ENCODE peak calls at places on chromosomes 12 and 14, in four cellular contexts. J is GM23248, W is PC-3, M is SK-N-SH. U is an unnamed sample.

GRCh38 chr12:5480218-5480952 is 48.5 kb downstream of the NTF3 start:
- DNase-seq in J (peak), W (no peak), M (no peak), U (no peak)

GRCh38 chr12:19382111-19382526 is 57.2 kb upstream of the AEBP2 start:
- DNase-seq in J (peak), W (peak), M (no peak), U (no peak)

GRCh38 chr12:71011261-71011660 is 90.7 kb upstream of the PTPRR start:
- DNase-seq in J (peak), W (peak), M (no peak), U (no peak)

GRCh38 chr12:52168019-52168717 is 23.6 kb downstream of the KRT80 start:
- DNase-seq in J (peak), W (peak), M (no peak), U (no peak)

GRCh38 chr14:86364634-86365033 is 834.7 kb downstream of the FLRT2 start:
- DNase-seq in J (no peak), W (no peak), M (no peak), U (no peak)

GRCh38 chr12:121334513-121335343 is 17.5 kb downstream of the ANAPC5 start:
- DNase-seq in J (peak), W (peak), M (peak), U (peak)

GRCh38 chr12:52181757-52182156 is 10.1 kb downstream of the KRT80 start:
- DNase-seq in J (peak), W (no peak), M (peak), U (no peak)

GRCh38 chr14:104461676-104462443 is 117.7 kb upstream of the C14orf180 start:
- DNase-seq in J (no peak), W (no peak), M (peak), U (no peak)

GRCh38 chr14:53528114-53528513 is 375.0 kb upstream of the DDHD1 start:
- DNase-seq in J (peak), W (no peak), M (no peak), U (no peak)

GRCh38 chr14:38366374-38366773 is 110.5 kb upstream of the CLEC14A start:
- DNase-seq in J (no peak), W (peak), M (no peak), U (no peak)

GRCh38 chr12:132571598-132571997 is 38.8 kb downstream of the LRCOL1 start:
- DNase-seq in J (no peak), W (peak), M (no peak), U (no peak)

GRCh38 chr12:30154996-30155730 is 371.4 kb upstream of the TMTC1 start:
- DNase-seq in J (peak), W (no peak), M (no peak), U (no peak)

GRCh38 chr14:28294834-28295440 is 471.6 kb upstream of the FOXG1 start:
- DNase-seq in J (peak), W (peak), M (peak), U (no peak)

GRCh38 chr12:131511391-131511802 is 199.5 kb upstream of the SFSWAP start:
- DNase-seq in J (peak), W (peak), M (no peak), U (peak)

GRCh38 chr12:32107376-32108267 is 975 bp downstream of the BICD1 start:
- DNase-seq in J (peak), W (peak), M (peak), U (peak)

GRCh38 chr12:120215357-120215735 is 14.4 kb upstream of the RPLP0 start:
- DNase-seq in J (no peak), W (no peak), M (no peak), U (no peak)

GRCh38 chr14:37746140-37746832 is 150.9 kb downstream of the TTC6 start:
- DNase-seq in J (no peak), W (peak), M (no peak), U (no peak)

GRCh38 chr12:47591387-47591786 is 114.4 kb downstream of the RPAP3 start:
- DNase-seq in J (peak), W (no peak), M (no peak), U (no peak)

GRCh38 chr14:97162621-97163020 is 365.4 kb downstream of the VRK1 start:
- DNase-seq in J (no peak), W (no peak), M (no peak), U (no peak)

GRCh38 chr14:45364565-45364964 is 111.6 kb upstream of the MIS18BP1 start:
- DNase-seq in J (no peak), W (peak), M (no peak), U (no peak)

GRCh38 chr12:133130808-133131128 is 341 bp downstream of the ZNF10 start:
- DNase-seq in J (peak), W (no peak), M (peak), U (no peak)

GRCh38 chr14:34646570-34647255 is 16.8 kb upstream of the SNX6 start:
- DNase-seq in J (no peak), W (no peak), M (no peak), U (no peak)

GRCh38 chr14:52012635-52013034 is 23.3 kb downstream of the RTRAF start:
- DNase-seq in J (peak), W (no peak), M (no peak), U (no peak)

GRCh38 chr12:106013941-106014340 is 124.8 kb downstream of the NUAK1 start:
- DNase-seq in J (no peak), W (no peak), M (no peak), U (no peak)

GRCh38 chr14:99185436-99186068 is 86.4 kb downstream of the BCL11B start:
- DNase-seq in J (no peak), W (no peak), M (no peak), U (no peak)

GRCh38 chr12:113119980-113120669 is 15.4 kb downstream of the RASAL1 start:
- DNase-seq in J (no peak), W (no peak), M (no peak), U (no peak)

GRCh38 chr12:86729798-86730197 is 473.6 kb upstream of the MGAT4C start:
- DNase-seq in J (no peak), W (no peak), M (no peak), U (no peak)

GRCh38 chr12:86727151-86727550 is 471.0 kb upstream of the MGAT4C start:
- DNase-seq in J (peak), W (peak), M (no peak), U (no peak)

GRCh38 chr12:86723326-86723725 is 467.1 kb upstream of the MGAT4C start:
- DNase-seq in J (no peak), W (no peak), M (no peak), U (no peak)

GRCh38 chr12:86719381-86719780 is 463.2 kb upstream of the MGAT4C start:
- DNase-seq in J (peak), W (peak), M (no peak), U (no peak)

DNA sequence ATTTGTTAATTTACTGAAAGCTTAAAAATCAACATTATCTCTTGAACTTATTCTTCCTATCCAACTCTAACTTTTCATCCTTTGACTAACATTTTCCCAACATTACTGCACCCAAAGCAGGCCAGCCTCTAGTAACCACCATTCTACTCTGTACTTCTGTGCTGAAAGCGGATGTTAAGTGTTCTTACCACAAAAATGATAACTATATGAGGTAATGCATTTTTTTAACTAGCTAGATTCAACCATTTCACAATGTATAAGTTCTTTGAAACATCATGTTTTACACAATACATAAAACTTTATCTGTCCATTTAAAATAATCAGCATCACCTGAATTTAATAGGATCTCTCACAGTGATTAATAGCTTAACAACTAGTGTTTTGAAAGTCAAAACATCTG is 468.5 kb upstream of the MGAT4C start:
- DNase-seq in J (peak), W (no peak), M (no peak), U (no peak)
- TF ChIP-seq EZH2phosphoT487 in J (no peak), W (no peak), M (no peak), U (no peak)

GRCh38 chr14:74571441-74571841 is 40.6 kb downstream of the LTBP2 start:
- DNase-seq in J (peak), W (peak), M (no peak), U (no peak)

GRCh38 chr14:74569826-74570591 is 42.0 kb downstream of the LTBP2 start:
- DNase-seq in J (peak), W (peak), M (no peak), U (no peak)

GRCh38 chr14:74569387-74569786 is 42.6 kb downstream of the LTBP2 start:
- DNase-seq in J (no peak), W (no peak), M (peak), U (no peak)

GRCh38 chr14:74571901-74572828 is 39.9 kb downstream of the LTBP2 start:
- DNase-seq in J (peak), W (peak), M (no peak), U (no peak)

DNA sequence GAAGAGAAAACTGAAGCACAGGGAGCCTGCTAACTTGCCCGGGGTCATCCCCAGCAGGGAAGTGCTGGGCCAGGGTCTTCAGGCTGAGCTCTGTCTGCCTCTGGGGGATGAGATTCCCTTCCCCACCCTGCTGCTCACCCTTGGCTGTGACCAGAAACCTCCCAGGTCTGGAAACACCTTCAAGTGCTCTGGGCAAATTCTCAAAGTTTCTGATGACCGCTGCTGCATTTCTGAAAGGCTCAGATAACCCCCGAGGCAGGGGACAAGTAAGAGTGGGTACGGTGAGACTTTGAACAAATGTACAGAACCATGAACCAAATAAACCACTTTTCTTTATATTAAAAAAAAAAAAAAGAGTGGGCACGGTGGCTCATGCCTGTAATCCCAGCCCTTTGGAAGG is 41.3 kb downstream of the LTBP2 start:
- DNase-seq in J (no peak), W (no peak), M (no peak), U (no peak)
- H3K27ac ChIP-seq in J (peak), W (peak), M (peak), U (no peak)

GRCh38 chr12:118015944-118016343 is 559 bp upstream of the RFC5 start:
- DNase-seq in J (no peak), W (no peak), M (no peak), U (no peak)
- H3K4me3 ChIP-seq in J (peak), W (peak), M (peak), U (peak)

DNA sequence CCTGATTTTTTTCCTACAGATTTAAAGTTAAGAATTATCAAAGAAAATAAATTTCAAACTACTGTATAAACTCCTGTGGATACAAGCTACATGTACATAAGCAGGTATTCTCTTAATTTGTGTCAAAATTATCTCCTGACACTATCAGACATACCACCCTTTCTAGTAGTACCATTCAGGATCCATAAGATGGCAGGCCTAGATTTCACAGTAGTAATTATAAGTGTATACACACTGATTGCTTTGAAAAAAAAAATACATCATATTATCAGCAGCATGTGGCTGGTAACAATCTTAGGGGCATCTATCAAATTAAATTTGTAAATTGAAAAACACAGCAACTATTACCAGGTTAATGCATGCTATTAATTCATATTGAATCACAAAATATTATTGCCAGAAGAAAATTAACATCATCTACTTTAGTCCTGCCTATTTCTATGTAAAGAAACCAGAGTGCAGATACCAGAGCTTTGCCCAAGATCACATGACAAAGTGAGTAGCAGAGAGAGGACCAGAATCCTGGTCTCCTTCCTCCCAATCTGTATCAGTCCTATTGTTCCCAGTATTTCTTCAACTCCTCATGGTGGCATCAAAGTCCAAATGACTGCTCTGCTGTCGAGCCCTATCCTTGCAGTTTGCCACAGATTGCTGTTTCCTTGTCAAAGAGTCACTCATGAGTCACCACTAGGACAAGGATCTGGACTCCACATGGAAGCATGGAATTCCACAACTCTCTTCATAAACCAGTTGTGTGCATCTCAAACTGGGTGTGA is 27.7 kb upstream of the CALM1 start:
- DNase-seq in J (peak), W (peak), M (peak), U (peak)
- TF ChIP-seq EZH2phosphoT487 in J (no peak), W (no peak), M (no peak), U (no peak)

GRCh38 chr12:75579552-75579951 is 68.1 kb upstream of the KRR1 start:
- DNase-seq in J (no peak), W (no peak), M (no peak), U (no peak)

GRCh38 chr12:75587340-75588106 is 76.1 kb upstream of the KRR1 start:
- DNase-seq in J (peak), W (no peak), M (no peak), U (no peak)

GRCh38 chr12:75589801-75590200 is 78.4 kb upstream of the KRR1 start:
- DNase-seq in J (no peak), W (no peak), M (no peak), U (no peak)

GRCh38 chr12:75585309-75585708 is 73.9 kb upstream of the KRR1 start:
- DNase-seq in J (peak), W (peak), M (no peak), U (no peak)
- H3K27ac ChIP-seq in J (peak), W (peak), M (peak), U (no peak)

GRCh38 chr12:54416908-54417603 is 2.0 kb downstream of the ITGA5 start:
- DNase-seq in J (peak), W (no peak), M (no peak), U (no peak)

GRCh38 chr12:54414191-54414525 is 4.9 kb downstream of the ITGA5 start:
- DNase-seq in J (peak), W (no peak), M (no peak), U (no peak)

GRCh38 chr12:54413284-54414190 is 5.5 kb downstream of the ITGA5 start:
- DNase-seq in J (peak), W (no peak), M (no peak), U (peak)

GRCh38 chr12:54417712-54418440 is 1.2 kb downstream of the ITGA5 start:
- DNase-seq in J (peak), W (no peak), M (peak), U (no peak)

DNA sequence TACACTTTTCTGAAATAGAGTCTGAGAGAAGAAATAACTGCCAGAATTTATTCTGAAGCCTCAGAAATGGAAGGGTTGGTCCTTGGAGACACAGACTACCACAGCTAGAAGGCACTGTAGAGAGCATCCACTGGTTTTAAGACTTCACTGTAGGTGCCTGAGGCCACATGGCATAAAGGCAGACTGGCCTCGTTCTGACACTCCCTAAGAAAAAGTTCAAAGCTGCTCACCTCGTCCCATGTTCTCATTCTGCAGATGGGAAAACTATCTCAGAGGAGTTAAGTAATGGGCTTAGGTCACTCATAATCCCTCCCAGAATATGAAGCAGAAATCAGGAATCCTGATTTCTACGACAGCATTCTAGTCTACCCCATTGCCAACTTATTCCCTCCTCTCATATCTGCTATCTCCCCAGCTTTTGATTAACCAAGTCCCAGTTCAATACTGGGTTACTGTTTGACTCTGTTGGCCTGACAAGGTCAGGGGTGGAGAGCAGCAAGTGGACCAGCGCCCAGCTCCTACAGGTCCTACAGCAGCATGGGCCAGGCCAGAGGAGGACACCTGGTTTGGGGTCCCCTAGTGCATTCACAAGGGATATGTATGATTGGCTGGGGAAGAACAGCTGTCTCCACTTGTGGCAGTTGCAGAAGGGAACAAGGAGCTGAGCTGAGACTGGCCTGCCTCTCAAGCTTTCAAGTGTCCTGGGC is 3.7 kb downstream of the ITGA5 start:
- DNase-seq in J (peak), W (no peak), M (no peak), U (no peak)
- H3K4me3 ChIP-seq in J (peak), W (no peak), M (no peak), U (no peak)

U was measured in OCI-LY7.